ENCODE peak calls at places on chromosomes 16 and 17, in seven cellular contexts. Q, N, S, D, F, X and O are unnamed samples. For H3K4me1, the result is how much of the 10 kb centered on the place peaks cover.

GRCh38 chr16:47880653-47881052 is 275.1 kb downstream of the ABCC12 start:
- DNase-seq in Q (no peak), N (no peak), S (no peak), D (no peak), F (no peak), X (no peak), O (no peak)

GRCh38 chr16:67191410-67191994 is 453 bp upstream of the E2F4 start:
- DNase-seq in Q (no peak), N (no peak), S (no peak), D (no peak), F (no peak), X (no peak), O (no peak)

GRCh38 chr16:14301150-14302030 is 230.3 kb downstream of the MRTFB start:
- DNase-seq in Q (no peak), N (no peak), S (no peak), D (peak), F (peak), X (no peak), O (no peak)

GRCh38 chr16:68400924-68401460 is 47.3 kb downstream of the SMPD3 start:
- DNase-seq in Q (no peak), N (no peak), S (no peak), D (no peak), F (no peak), X (no peak), O (no peak)

GRCh38 chr16:1980026-1980769 is 1.1 kb downstream of the NOXO1 start:
- DNase-seq in Q (no peak), N (no peak), S (no peak), D (peak), F (no peak), X (no peak), O (no peak)

GRCh38 chr16:80580109-80580832 is 39.5 kb downstream of the DYNLRB2 start:
- DNase-seq in Q (peak), N (no peak), S (no peak), D (peak), F (no peak), X (no peak), O (no peak)

GRCh38 chr17:1095093-1095852 is 84.5 kb downstream of the ABR start:
- DNase-seq in Q (no peak), N (no peak), S (no peak), D (no peak), F (no peak), X (no peak), O (no peak)

GRCh38 chr17:8859029-8859803 is 8.3 kb downstream of the PIK3R6 start:
- DNase-seq in Q (no peak), N (peak), S (no peak), D (peak), F (no peak), X (no peak), O (no peak)

GRCh38 chr16:26818393-26818792 is 248.3 kb upstream of the C16orf82 start:
- DNase-seq in Q (no peak), N (no peak), S (no peak), D (no peak), F (no peak), X (no peak), O (no peak)

GRCh38 chr17:50208611-50209061 is 7.2 kb upstream of the COL1A1 start:
- DNase-seq in Q (no peak), N (peak), S (no peak), D (no peak), F (no peak), X (no peak), O (no peak)

GRCh38 chr16:48384305-48384981 is 770 bp downstream of the SIAH1 start:
- DNase-seq in Q (no peak), N (peak), S (no peak), D (peak), F (peak), X (peak), O (peak)

GRCh38 chr16:1379054-1379862 is 27.5 kb downstream of the GNPTG start:
- DNase-seq in Q (no peak), N (peak), S (no peak), D (peak), F (peak), X (peak), O (peak)

GRCh38 chr16:77767211-77767610 is 21.2 kb upstream of the VAT1L start:
- DNase-seq in Q (no peak), N (no peak), S (no peak), D (peak), F (no peak), X (no peak), O (no peak)

GRCh38 chr17:49990921-49991320 is 4.1 kb downstream of the DLX3 start:
- DNase-seq in Q (no peak), N (no peak), S (no peak), D (no peak), F (no peak), X (no peak), O (no peak)

GRCh38 chr17:21066394-21066793 is 23.6 kb upstream of the USP22 start:
- DNase-seq in Q (no peak), N (no peak), S (no peak), D (no peak), F (no peak), X (no peak), O (no peak)

GRCh38 chr17:2085648-2085949 is 30.7 kb downstream of the HIC1 start:
- DNase-seq in Q (no peak), N (no peak), S (no peak), D (no peak), F (no peak), X (no peak), O (no peak)

GRCh38 chr16:89484923-89485679 is 5.3 kb downstream of the ANKRD11 start:
- DNase-seq in Q (peak), N (no peak), S (no peak), D (no peak), F (peak), X (peak), O (no peak)

GRCh38 chr17:80477647-80478478 is 1.5 kb upstream of the NPTX1 start:
- DNase-seq in Q (no peak), N (no peak), S (no peak), D (peak), F (peak), X (no peak), O (no peak)

GRCh38 chr16:81708459-81709368 is 70.4 kb upstream of the PLCG2 start:
- DNase-seq in Q (no peak), N (no peak), S (no peak), D (no peak), F (peak), X (no peak), O (no peak)

GRCh38 chr17:48596735-48597491 is 3.3 kb upstream of the HOXB5 start:
- DNase-seq in Q (no peak), N (no peak), S (no peak), D (no peak), F (no peak), X (no peak), O (no peak)

GRCh38 chr17:30380106-30380420 is 1.3 kb downstream of the CPD start:
- DNase-seq in Q (peak), N (no peak), S (no peak), D (no peak), F (no peak), X (peak), O (no peak)

GRCh38 chr17:58233547-58233946 is 4.8 kb upstream of the LPO start:
- DNase-seq in Q (peak), N (no peak), S (peak), D (no peak), F (no peak), X (no peak), O (no peak)

GRCh38 chr16:87550510-87550961 is 51.8 kb upstream of the JPH3 start:
- DNase-seq in Q (no peak), N (no peak), S (no peak), D (no peak), F (peak), X (peak), O (no peak)

GRCh38 chr16:79847569-79847968 is 247.0 kb upstream of the MAF start:
- DNase-seq in Q (no peak), N (no peak), S (no peak), D (no peak), F (no peak), X (no peak), O (no peak)

GRCh38 chr17:82283208-82283749 is 9.8 kb upstream of the CSNK1D start:
- DNase-seq in Q (no peak), N (no peak), S (no peak), D (peak), F (no peak), X (no peak), O (no peak)

GRCh38 chr17:49843774-49844350 is 4.0 kb downstream of the TAC4 start:
- DNase-seq in Q (no peak), N (no peak), S (no peak), D (no peak), F (no peak), X (peak), O (no peak)

GRCh38 chr17:36941265-36942021 is 4.2 kb downstream of the LHX1 start:
- DNase-seq in Q (no peak), N (no peak), S (no peak), D (no peak), F (no peak), X (no peak), O (no peak)

GRCh38 chr16:80751167-80751566 is 53.2 kb downstream of the CDYL2 start:
- DNase-seq in Q (no peak), N (no peak), S (no peak), D (no peak), F (no peak), X (no peak), O (no peak)

GRCh38 chr17:39999067-39999466 is 16.2 kb upstream of the CSF3 start:
- DNase-seq in Q (no peak), N (no peak), S (no peak), D (no peak), F (no peak), X (no peak), O (no peak)

GRCh38 chr17:45288825-45289224 is 26.9 kb upstream of the SPATA32 start:
- DNase-seq in Q (no peak), N (no peak), S (no peak), D (no peak), F (no peak), X (no peak), O (no peak)

GRCh38 chr17:76002100-76002499 is 1.4 kb downstream of the CDK3 start:
- DNase-seq in Q (no peak), N (no peak), S (no peak), D (no peak), F (no peak), X (no peak), O (no peak)
- H3K27ac ChIP-seq in Q (no peak), N (no peak), S (no peak), D (no peak), F (peak), X (no peak), O (no peak)

DNA sequence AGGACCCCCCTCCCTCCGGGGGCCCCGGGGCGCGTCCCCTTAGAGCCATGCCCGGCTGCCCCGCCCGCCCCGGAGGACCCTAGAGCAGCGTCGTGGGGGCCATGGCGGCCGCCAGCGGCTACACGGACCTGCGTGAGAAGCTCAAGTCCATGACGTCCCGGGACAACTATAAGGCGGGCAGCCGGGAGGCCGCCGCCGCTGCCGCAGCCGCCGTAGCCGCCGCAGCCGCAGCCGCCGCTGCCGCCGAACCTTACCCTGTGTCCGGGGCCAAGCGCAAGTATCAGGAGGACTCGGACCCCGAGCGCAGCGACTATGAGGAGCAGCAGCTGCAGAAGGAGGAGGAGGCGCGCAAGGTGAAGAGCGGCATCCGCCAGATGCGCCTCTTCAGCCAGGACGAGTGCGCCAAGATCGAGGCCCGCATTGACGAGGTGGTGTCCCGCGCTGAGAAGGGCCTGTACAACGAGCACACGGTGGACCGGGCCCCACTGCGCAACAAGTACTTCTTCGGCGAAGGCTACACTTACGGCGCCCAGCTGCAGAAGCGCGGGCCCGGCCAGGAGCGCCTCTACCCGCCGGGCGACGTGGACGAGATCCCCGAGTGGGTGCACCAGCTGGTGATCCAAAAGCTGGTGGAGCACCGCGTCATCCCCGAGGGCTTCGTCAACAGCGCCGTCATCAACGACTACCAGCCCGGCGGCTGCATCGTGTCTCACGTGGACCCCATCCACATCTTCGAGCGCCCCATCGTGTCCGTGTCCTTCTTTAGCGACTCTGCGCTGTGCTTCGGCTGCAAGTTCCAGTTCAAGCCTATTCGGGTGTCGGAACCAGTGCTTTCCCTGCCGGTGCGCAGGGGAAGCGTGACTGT is 747 bp downstream of the ALKBH5 start:
- DNase-seq in Q (no peak), N (peak), S (no peak), D (peak), F (peak), X (peak), O (peak)
- H3K4me1 ChIP-seq in Q (under half), N (under half), S (half or more), D (half or more), F (half or more), X (under half), O (under half)

DNA sequence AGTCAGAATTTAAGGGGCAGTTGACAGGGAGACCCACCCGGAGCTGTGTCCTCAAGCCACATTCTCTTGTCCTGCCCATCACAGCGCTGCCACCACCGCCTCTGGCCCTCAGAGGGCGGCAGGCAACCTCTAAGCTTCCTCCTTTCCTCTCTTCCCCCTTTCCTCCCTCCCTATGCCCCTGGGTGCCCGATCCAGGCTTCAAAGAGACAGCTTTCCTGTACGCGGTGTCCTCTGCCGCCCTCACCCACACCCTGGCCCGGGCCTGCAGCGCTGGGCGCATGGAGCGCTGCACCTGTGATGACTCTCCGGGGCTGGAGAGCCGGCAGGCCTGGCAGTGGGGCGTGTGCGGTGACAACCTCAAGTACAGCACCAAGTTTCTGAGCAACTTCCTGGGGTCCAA is 23.5 kb downstream of the WNT9B start:
- DNase-seq in Q (no peak), N (no peak), S (no peak), D (no peak), F (no peak), X (no peak), O (no peak)
- TF ChIP-seq CTCF in Q (no peak), N (no peak), S (no peak), D (no peak), F (no peak), X (no peak), O (no peak)

GRCh38 chr16:55133654-55134053 is 190.3 kb upstream of the IRX6 start:
- DNase-seq in Q (no peak), N (no peak), S (no peak), D (no peak), F (no peak), X (no peak), O (no peak)

GRCh38 chr16:55138298-55138697 is 185.7 kb upstream of the IRX6 start:
- DNase-seq in Q (no peak), N (no peak), S (no peak), D (no peak), F (no peak), X (no peak), O (no peak)

GRCh38 chr16:55136356-55136755 is 187.6 kb upstream of the IRX6 start:
- DNase-seq in Q (no peak), N (no peak), S (no peak), D (peak), F (no peak), X (no peak), O (no peak)
- H3K27ac ChIP-seq in Q (no peak), N (no peak), S (no peak), D (no peak), F (no peak), X (no peak), O (no peak)

GRCh38 chr17:38898291-38898679 is 27.1 kb upstream of the LASP1NB start:
- DNase-seq in Q (no peak), N (no peak), S (no peak), D (no peak), F (peak), X (peak), O (no peak)

GRCh38 chr17:38897176-38897575 is 27.3 kb downstream of the LASP1 start:
- DNase-seq in Q (no peak), N (no peak), S (no peak), D (no peak), F (peak), X (no peak), O (peak)

GRCh38 chr17:38896373-38896954 is 26.6 kb downstream of the LASP1 start:
- DNase-seq in Q (no peak), N (no peak), S (no peak), D (no peak), F (no peak), X (no peak), O (no peak)

GRCh38 chr17:38897671-38898290 is 27.6 kb upstream of the LASP1NB start:
- DNase-seq in Q (no peak), N (no peak), S (no peak), D (no peak), F (peak), X (no peak), O (no peak)

DNA sequence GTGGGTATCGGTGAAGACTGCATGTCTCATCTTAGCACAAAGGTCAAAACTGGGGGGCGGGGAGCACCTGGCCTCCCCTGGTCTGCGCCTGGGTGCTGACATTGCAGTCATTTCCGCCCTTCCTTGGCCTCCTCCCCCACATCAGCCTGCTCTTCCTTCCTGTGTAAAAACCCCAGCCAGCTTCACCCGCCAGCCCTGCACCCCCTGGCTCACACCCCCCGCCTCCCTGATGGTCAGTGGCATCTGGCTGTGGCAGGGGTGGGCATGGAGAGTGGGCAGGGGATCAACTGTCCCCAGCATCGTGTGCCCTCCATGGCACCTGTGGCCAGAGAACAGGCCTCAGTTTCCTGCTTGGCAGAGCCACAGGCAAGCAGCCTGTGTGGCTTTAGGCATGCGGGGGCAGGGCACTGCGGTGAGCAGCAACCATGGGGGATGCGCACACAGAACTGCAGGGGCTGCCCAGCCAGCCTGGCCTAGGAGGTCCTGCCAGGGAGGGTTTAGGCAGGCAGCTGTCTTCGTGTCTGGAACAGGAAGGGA is 26.5 kb upstream of the LASP1NB start:
- DNase-seq in Q (peak), N (no peak), S (no peak), D (no peak), F (peak), X (peak), O (no peak)
- H3K4me1 ChIP-seq in Q (under half), N (under half), S (half or more), D (under half), F (under half), X (under half), O (under half)

DNA sequence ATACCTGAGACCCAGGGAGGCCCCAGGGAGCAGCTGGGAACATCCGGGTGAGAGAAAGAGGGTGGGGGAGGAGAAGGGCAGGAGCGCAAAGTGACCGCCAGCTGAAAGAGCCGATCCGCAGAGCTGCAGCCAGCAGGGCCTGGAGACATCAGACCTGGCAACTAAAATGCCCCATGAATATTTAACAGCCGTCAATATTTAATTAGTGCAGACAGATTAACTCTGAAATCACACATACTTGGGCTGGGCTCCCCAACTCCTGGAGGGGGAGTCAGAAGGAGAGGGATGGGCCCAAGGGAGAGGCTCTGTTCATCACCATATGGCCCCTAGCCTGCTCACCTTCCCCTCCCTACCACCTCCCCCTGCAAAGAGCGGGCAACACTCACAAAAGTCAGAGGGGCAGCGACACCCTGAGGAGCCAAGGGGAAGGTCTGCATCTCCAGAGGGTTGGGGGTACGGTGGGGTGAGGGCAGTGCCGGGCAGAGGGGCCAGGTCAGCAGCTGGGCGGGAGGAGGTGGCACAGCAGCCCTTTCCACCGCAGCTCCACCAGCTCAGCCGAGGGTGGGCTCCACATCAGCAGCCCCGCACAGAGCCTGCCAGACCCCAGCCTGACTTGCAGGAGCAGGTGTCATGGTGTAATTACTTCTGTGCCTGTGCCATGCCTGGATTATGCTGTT is 61.9 kb upstream of the CCL1 start:
- DNase-seq in Q (no peak), N (no peak), S (no peak), D (no peak), F (no peak), X (peak), O (no peak)
- TF ChIP-seq CTCF in Q (no peak), N (no peak), S (no peak), D (no peak), F (no peak), X (peak), O (no peak)

DNA sequence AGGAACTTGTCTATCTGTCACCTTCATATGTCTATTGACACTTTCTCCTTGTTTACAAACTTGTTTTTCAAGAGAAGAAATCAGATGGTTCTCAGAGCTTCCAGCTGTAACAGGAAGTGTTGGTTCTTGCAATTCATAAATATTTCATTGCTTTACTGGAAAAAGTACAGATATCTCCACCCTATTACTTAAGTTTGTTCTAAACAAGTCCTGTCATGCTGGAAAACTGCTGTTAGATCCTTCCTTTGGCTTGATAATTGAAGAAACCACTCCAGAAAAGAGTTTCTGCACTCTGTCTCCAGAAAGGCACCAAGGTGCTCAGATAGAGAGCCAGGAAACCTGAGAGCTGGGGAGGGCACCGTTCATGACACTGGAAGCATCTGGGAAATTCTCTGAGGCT is 181.6 kb downstream of the DNAH9 start:
- DNase-seq in Q (no peak), N (no peak), S (no peak), D (no peak), F (no peak), X (no peak), O (no peak)
- H3K27ac ChIP-seq in Q (no peak), N (no peak), S (peak), D (no peak), F (no peak), X (no peak), O (no peak)